ENCODE peak calls at places on chromosomes 5 and 9, in six cellular contexts. One of them, this sample, is unnamed.

GRCh38 chr9:135254176-135255032 is 166.9 kb downstream of the OLFM1 start:
- DNase-seq in RWPE1: no peak
- DNase-seq in MCF 10A: no peak
- DNase-seq in Calu3: no peak
- DNase-seq in suprapubic skin: no peak
- DNase-seq in AG04450: no peak
- DNase-seq in this sample: no peak

GRCh38 chr9:6014668-6015270 is 655 bp downstream of the RANBP6 start:
- DNase-seq in AG04450: no peak
- DNase-seq in Calu3: no peak
- DNase-seq in MCF 10A: peak; percentile 65
- DNase-seq in RWPE1: peak; percentile 34
- DNase-seq in suprapubic skin: no peak
- DNase-seq in this sample: no peak

GRCh38 chr5:1779782-1780620 is 19.6 kb downstream of the MRPL36 start:
- DNase-seq in RWPE1: no peak
- DNase-seq in Calu3: no peak
- DNase-seq in MCF 10A: no peak
- DNase-seq in suprapubic skin: peak; percentile 37
- DNase-seq in AG04450: no peak
- DNase-seq in this sample: no peak

GRCh38 chr5:131634666-131634995 is 398 bp downstream of the RAPGEF6 start:
- DNase-seq in suprapubic skin: no peak
- DNase-seq in RWPE1: peak; percentile 65
- DNase-seq in Calu3: peak; percentile 72
- DNase-seq in MCF 10A: peak; percentile 73
- DNase-seq in AG04450: no peak
- DNase-seq in this sample: peak; percentile 89

GRCh38 chr9:128034821-128035764 is 32.0 kb downstream of the NAIF1 start:
- DNase-seq in Calu3: peak; percentile 79
- DNase-seq in MCF 10A: peak; percentile 88
- DNase-seq in RWPE1: peak; percentile 96
- DNase-seq in suprapubic skin: peak; percentile 81
- DNase-seq in AG04450: peak; percentile 23
- DNase-seq in this sample: peak; percentile 96

GRCh38 chr5:141734501-141735231 is 52.6 kb upstream of the ARAP3 start:
- DNase-seq in AG04450: peak; percentile 7
- DNase-seq in RWPE1: peak; percentile 89
- DNase-seq in Calu3: peak; percentile 82
- DNase-seq in suprapubic skin: peak; percentile 27
- DNase-seq in MCF 10A: peak; percentile 81
- DNase-seq in this sample: peak; percentile 93

GRCh38 chr5:156402387-156402921 is 75.5 kb downstream of the SGCD start:
- DNase-seq in MCF 10A: peak; percentile 58
- DNase-seq in Calu3: no peak
- DNase-seq in RWPE1: peak; percentile 46
- DNase-seq in suprapubic skin: no peak
- DNase-seq in AG04450: no peak
- DNase-seq in this sample: peak; percentile 79

GRCh38 chr5:88188458-88189132 is 80.0 kb downstream of the TMEM161B start:
- DNase-seq in MCF 10A: peak; percentile 4
- DNase-seq in suprapubic skin: no peak
- DNase-seq in Calu3: peak; percentile 35
- DNase-seq in RWPE1: no peak
- DNase-seq in AG04450: no peak
- DNase-seq in this sample: peak; percentile 33

GRCh38 chr5:56849671-56850070 is 34.3 kb downstream of the MAP3K1 start:
- DNase-seq in RWPE1: no peak
- DNase-seq in AG04450: no peak
- DNase-seq in Calu3: no peak
- DNase-seq in MCF 10A: no peak
- DNase-seq in suprapubic skin: no peak
- DNase-seq in this sample: no peak

GRCh38 chr9:136147890-136148714 is 29.4 kb upstream of the TMEM250 start:
- DNase-seq in MCF 10A: no peak
- DNase-seq in Calu3: no peak
- DNase-seq in RWPE1: no peak
- DNase-seq in AG04450: no peak
- DNase-seq in suprapubic skin: no peak
- DNase-seq in this sample: no peak

GRCh38 chr5:16894236-16895057 is 41.6 kb downstream of the MYO10 start:
- DNase-seq in MCF 10A: peak; percentile 96
- DNase-seq in RWPE1: peak; percentile 90
- DNase-seq in suprapubic skin: no peak
- DNase-seq in Calu3: peak; percentile 75
- DNase-seq in AG04450: peak; percentile 45
- DNase-seq in this sample: peak; percentile 42

GRCh38 chr9:4837768-4838546 is 45.2 kb downstream of the RCL1 start:
- DNase-seq in Calu3: no peak
- DNase-seq in MCF 10A: peak; percentile 78
- DNase-seq in RWPE1: no peak
- DNase-seq in AG04450: peak; percentile 49
- DNase-seq in suprapubic skin: no peak
- DNase-seq in this sample: no peak

GRCh38 chr5:178637356-178638069 is 10.7 kb upstream of the CLK4 start:
- DNase-seq in RWPE1: no peak
- DNase-seq in MCF 10A: no peak
- DNase-seq in Calu3: no peak
- DNase-seq in AG04450: no peak
- DNase-seq in suprapubic skin: no peak
- DNase-seq in this sample: no peak

GRCh38 chr5:53311661-53312060 is 168.8 kb upstream of the FST start:
- DNase-seq in RWPE1: no peak
- DNase-seq in suprapubic skin: no peak
- DNase-seq in MCF 10A: no peak
- DNase-seq in AG04450: no peak
- DNase-seq in Calu3: no peak
- DNase-seq in this sample: no peak

GRCh38 chr5:181246276-181247050 is 2.8 kb upstream of the RACK1 start:
- DNase-seq in RWPE1: peak; percentile 93
- DNase-seq in MCF 10A: peak; percentile 95
- DNase-seq in suprapubic skin: peak; percentile 96
- DNase-seq in Calu3: peak; percentile 94
- DNase-seq in AG04450: peak; percentile 54
- DNase-seq in this sample: peak; percentile 89

GRCh38 chr5:141951341-141951781 is 6.6 kb downstream of the PCDH12 start:
- DNase-seq in MCF 10A: no peak
- DNase-seq in suprapubic skin: no peak
- DNase-seq in AG04450: no peak
- DNase-seq in Calu3: peak; percentile 47
- DNase-seq in RWPE1: peak; percentile 34
- DNase-seq in this sample: peak; percentile 86

GRCh38 chr9:85038824-85039540 is 369.5 kb downstream of the NTRK2 start:
- DNase-seq in AG04450: no peak
- DNase-seq in Calu3: no peak
- DNase-seq in MCF 10A: no peak
- DNase-seq in RWPE1: no peak
- DNase-seq in suprapubic skin: no peak
- DNase-seq in this sample: no peak

GRCh38 chr5:31291323-31291854 is 97.9 kb downstream of the CDH6 start:
- DNase-seq in AG04450: no peak
- DNase-seq in Calu3: no peak
- DNase-seq in RWPE1: peak; percentile 9
- DNase-seq in suprapubic skin: no peak
- DNase-seq in MCF 10A: no peak
- DNase-seq in this sample: peak; percentile 71
- TF ChIP-seq CTCF in AG04450: no peak
- TF ChIP-seq CTCF in Calu3: no peak
- TF ChIP-seq CTCF in RWPE1: no peak
- TF ChIP-seq CTCF in suprapubic skin: no peak
- TF ChIP-seq CTCF in MCF 10A: no peak
- TF ChIP-seq CTCF in this sample: peak; percentile 68

DNA sequence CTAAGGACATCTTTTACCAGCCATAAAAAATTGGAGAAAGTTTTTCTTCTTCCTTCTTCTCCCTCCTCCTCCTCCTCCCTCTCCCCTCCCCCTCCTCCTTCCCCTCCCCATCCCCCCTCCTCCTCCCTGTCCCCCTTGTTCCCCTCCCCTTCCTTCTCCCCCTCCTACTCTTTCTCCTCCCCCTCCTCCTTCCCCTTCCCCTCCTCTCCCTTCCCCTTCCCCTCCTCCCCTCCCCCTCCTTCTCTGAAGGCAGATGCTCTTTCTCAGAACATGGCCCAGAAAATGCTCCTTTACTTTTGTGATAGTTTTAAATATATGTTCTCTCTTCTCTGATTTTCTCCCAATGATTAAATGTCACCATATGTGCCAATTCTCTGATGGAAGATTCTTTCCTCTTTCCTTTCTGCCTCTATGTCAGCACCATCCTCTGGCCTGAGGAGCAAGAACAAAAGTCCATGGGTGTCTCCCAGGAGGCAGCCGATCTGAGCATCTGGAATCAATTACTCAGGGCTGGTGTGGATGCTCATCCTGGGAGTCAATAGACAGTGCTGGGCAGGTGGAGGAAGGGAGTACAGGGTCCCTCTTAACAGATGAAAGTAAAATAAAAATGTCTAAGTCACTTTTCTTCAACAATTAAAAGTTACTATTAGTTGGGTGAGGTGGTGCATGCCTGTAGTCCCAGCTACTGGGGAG is 63.0 kb upstream of the GNA14 start:
- DNase-seq in MCF 10A: no peak
- DNase-seq in suprapubic skin: no peak
- DNase-seq in RWPE1: no peak
- DNase-seq in Calu3: no peak
- DNase-seq in AG04450: no peak
- DNase-seq in this sample: no peak
- TF ChIP-seq CTCF in MCF 10A: no peak
- TF ChIP-seq CTCF in suprapubic skin: no peak
- TF ChIP-seq CTCF in RWPE1: no peak
- TF ChIP-seq CTCF in Calu3: no peak
- TF ChIP-seq CTCF in AG04450: no peak
- TF ChIP-seq CTCF in this sample: no peak

GRCh38 chr9:10855847-10856246 is 243.0 kb upstream of the PTPRD start:
- DNase-seq in AG04450: no peak
- DNase-seq in Calu3: no peak
- DNase-seq in MCF 10A: peak; percentile 26
- DNase-seq in suprapubic skin: no peak
- DNase-seq in RWPE1: peak; percentile 9
- DNase-seq in this sample: peak; percentile 76
- TF ChIP-seq CTCF in AG04450: no peak
- TF ChIP-seq CTCF in Calu3: no peak
- TF ChIP-seq CTCF in MCF 10A: peak; percentile 58
- TF ChIP-seq CTCF in suprapubic skin: no peak
- TF ChIP-seq CTCF in RWPE1: peak; percentile 17
- TF ChIP-seq CTCF in this sample: peak; percentile 77

GRCh38 chr9:126397056-126397455 is 70.4 kb downstream of the MVB12B start:
- DNase-seq in MCF 10A: no peak
- DNase-seq in Calu3: no peak
- DNase-seq in suprapubic skin: no peak
- DNase-seq in AG04450: no peak
- DNase-seq in RWPE1: no peak
- DNase-seq in this sample: no peak

GRCh38 chr9:126399251-126399650 is 72.6 kb downstream of the MVB12B start:
- DNase-seq in suprapubic skin: no peak
- DNase-seq in AG04450: no peak
- DNase-seq in RWPE1: no peak
- DNase-seq in MCF 10A: no peak
- DNase-seq in Calu3: no peak
- DNase-seq in this sample: no peak

GRCh38 chr9:126399789-126400188 is 73.2 kb downstream of the MVB12B start:
- DNase-seq in AG04450: no peak
- DNase-seq in suprapubic skin: no peak
- DNase-seq in MCF 10A: no peak
- DNase-seq in Calu3: no peak
- DNase-seq in RWPE1: no peak
- DNase-seq in this sample: no peak

GRCh38 chr9:126400571-126400970 is 73.9 kb downstream of the MVB12B start:
- DNase-seq in RWPE1: no peak
- DNase-seq in Calu3: no peak
- DNase-seq in MCF 10A: no peak
- DNase-seq in AG04450: no peak
- DNase-seq in suprapubic skin: no peak
- DNase-seq in this sample: no peak

DNA sequence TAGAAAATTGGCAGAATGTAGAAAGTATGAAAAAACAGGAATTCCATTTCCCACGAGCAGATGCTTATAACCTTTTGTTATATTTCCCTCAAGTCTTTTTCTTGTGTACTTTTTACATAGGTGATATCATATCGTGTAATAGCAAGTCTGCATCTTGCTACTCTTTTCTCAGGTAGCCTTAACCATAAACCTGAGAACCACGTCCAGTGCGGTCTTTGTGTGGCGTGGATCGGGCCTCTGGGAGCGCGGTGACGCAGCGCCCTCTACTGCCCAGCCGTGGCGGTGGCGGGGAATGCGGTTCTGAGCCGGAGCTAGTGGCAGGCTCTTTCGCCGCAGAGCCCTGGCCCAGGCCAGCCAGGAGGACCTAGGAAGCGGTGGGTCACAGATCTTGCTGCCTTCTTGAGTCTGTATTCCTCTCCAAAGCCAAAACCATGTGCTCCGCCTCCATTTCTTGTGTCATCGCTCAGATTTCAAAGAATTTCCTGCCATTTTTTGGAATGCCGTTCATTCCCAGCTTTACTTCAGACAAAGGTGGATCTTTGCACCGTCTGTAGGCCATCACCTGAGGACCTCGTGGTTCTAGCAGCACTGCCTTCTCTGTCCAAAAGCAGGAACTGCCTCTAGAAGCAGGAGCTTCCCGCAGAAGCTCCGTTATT is 71.9 kb downstream of the MVB12B start:
- DNase-seq in AG04450: peak; percentile 10
- DNase-seq in suprapubic skin: peak; percentile 89
- DNase-seq in MCF 10A: peak; percentile 68
- DNase-seq in Calu3: peak; percentile 69
- DNase-seq in RWPE1: peak; percentile 87
- DNase-seq in this sample: peak; percentile 80
- TF ChIP-seq CTCF in AG04450: peak; percentile 99
- TF ChIP-seq CTCF in suprapubic skin: peak; percentile 94
- TF ChIP-seq CTCF in MCF 10A: peak; percentile 94
- TF ChIP-seq CTCF in Calu3: peak; percentile 57
- TF ChIP-seq CTCF in RWPE1: peak; percentile 100
- TF ChIP-seq CTCF in this sample: peak; percentile 94

This sample was measured in GM23338.